ENCODE peak calls at places on chromosomes 1 and 21, in five cellular contexts. W is mesenchymal stem cell, B is left ventricle myocardium superior, I is AG10803, N is HT1080. F is an unnamed sample.

GRCh38 chr1:157115429-157115838 is 15.8 kb upstream of the ETV3L start:
- DNase-seq in B (no peak), I (no peak), N (no peak), W (no peak), F (no peak)

GRCh38 chr1:107339775-107340174 is 198.9 kb downstream of the NTNG1 start:
- DNase-seq in N (no peak), I (no peak), B (no peak), W (no peak), F (no peak)

GRCh38 chr1:19926296-19927129 is 3.1 kb upstream of the PLA2G2E start:
- DNase-seq in W (no peak), B (no peak), N (peak), I (no peak), F (peak)

GRCh38 chr1:53329183-53329544 is 1.3 kb upstream of the LRP8 start:
- DNase-seq in B (no peak), W (no peak), N (no peak), I (no peak), F (no peak)

GRCh38 chr1:108560430-108561144 is 687 bp downstream of the EEIG2 start:
- DNase-seq in W (peak), B (peak), N (peak), I (peak), F (peak)

GRCh38 chr1:178946855-178947687 is 76.2 kb upstream of the ANGPTL1 start:
- DNase-seq in N (no peak), W (no peak), B (no peak), I (no peak), F (no peak)

GRCh38 chr1:10868599-10868965 is 72.1 kb upstream of the CASZ1 start:
- DNase-seq in N (no peak), B (no peak), W (no peak), I (no peak), F (no peak)

GRCh38 chr1:212589434-212589833 is 19.1 kb upstream of the ATF3 start:
- DNase-seq in N (no peak), W (no peak), B (no peak), I (no peak), F (no peak)

GRCh38 chr1:29289493-29289892 is 53.2 kb downstream of the PTPRU start:
- DNase-seq in I (no peak), B (no peak), W (no peak), N (no peak), F (no peak)

GRCh38 chr1:208059328-208060017 is 148.5 kb upstream of the CD34 start:
- DNase-seq in N (no peak), W (no peak), B (no peak), I (no peak), F (no peak)

GRCh38 chr1:218705911-218706893 is 361.1 kb downstream of the TGFB2 start:
- DNase-seq in B (no peak), W (peak), I (peak), N (peak), F (peak)

GRCh38 chr1:201480231-201481003 is 11.4 kb upstream of the PHLDA3 start:
- DNase-seq in B (peak), N (peak), I (peak), W (no peak), F (no peak)

GRCh38 chr21:43733060-43733459 is 14.1 kb downstream of the PDXK start:
- DNase-seq in B (no peak), N (no peak), I (no peak), W (no peak), F (no peak)

GRCh38 chr1:35500439-35500838 is 56.8 kb downstream of the KIAA0319L start:
- DNase-seq in W (no peak), I (no peak), B (no peak), N (no peak), F (no peak)

GRCh38 chr1:224513787-224514209 is 79.2 kb upstream of the WDR26 start:
- DNase-seq in N (peak), B (peak), W (peak), I (peak), F (peak)

GRCh38 chr1:116571215-116571919 is 541 bp upstream of the CD58 start:
- DNase-seq in W (peak), B (peak), I (no peak), N (no peak), F (no peak)

GRCh38 chr1:53765656-53766055 is 26.7 kb upstream of the GLIS1 start:
- DNase-seq in N (peak), W (peak), B (no peak), I (peak), F (peak)

GRCh38 chr21:42049578-42050430 is 21.3 kb upstream of the UMODL1 start:
- DNase-seq in I (no peak), B (no peak), N (no peak), W (no peak), F (no peak)

GRCh38 chr1:93016171-93016570 is 54.9 kb upstream of the DIPK1A start:
- DNase-seq in W (peak), B (no peak), I (peak), N (no peak), F (no peak)

GRCh38 chr1:153680120-153680403 is 1.6 kb downstream of the NPR1 start:
- DNase-seq in I (no peak), W (no peak), B (no peak), N (no peak), F (no peak)

GRCh38 chr1:11692899-11693590 is 1.5 kb downstream of the DRAXIN start:
- DNase-seq in B (no peak), I (peak), W (peak), N (peak), F (peak)

GRCh38 chr1:172145231-172145651 is 275.2 kb upstream of the C1orf105 start:
- DNase-seq in W (peak), N (no peak), B (no peak), I (peak), F (peak)

GRCh38 chr1:85278853-85279314 is 2.5 kb upstream of the BCL10 start:
- DNase-seq in I (peak), N (peak), W (peak), B (no peak), F (peak)

GRCh38 chr21:42518216-42518615 is 4.6 kb downstream of the SLC37A1 start:
- DNase-seq in B (no peak), W (peak), I (peak), N (peak), F (no peak)

GRCh38 chr21:31363720-31364119 is 19.7 kb upstream of the TIAM1 start:
- DNase-seq in B (no peak), N (peak), I (no peak), W (no peak), F (no peak)

GRCh38 chr1:67148516-67149178 is 13.9 kb upstream of the C1orf141 start:
- DNase-seq in I (no peak), N (no peak), W (peak), B (no peak), F (no peak)

GRCh38 chr1:229341811-229342304 is 989 bp downstream of the CCSAP start:
- DNase-seq in B (no peak), W (peak), N (no peak), I (peak), F (no peak)

GRCh38 chr1:103513720-103514119 is 11.8 kb upstream of the RNPC3 start:
- DNase-seq in W (no peak), N (no peak), B (no peak), I (peak), F (no peak)

GRCh38 chr1:209041936-209042335 is 541.6 kb upstream of the CAMK1G start:
- DNase-seq in N (peak), I (peak), B (no peak), W (peak), F (no peak)

GRCh38 chr1:7561331-7561921 is 209.7 kb upstream of the VAMP3 start:
- DNase-seq in I (no peak), W (peak), B (no peak), N (peak), F (no peak)

GRCh38 chr1:115495603-115496002 is 146.2 kb upstream of the VANGL1 start:
- DNase-seq in B (no peak), W (peak), N (peak), I (peak), F (no peak)

GRCh38 chr21:45408811-45409261 is 3.9 kb downstream of the COL18A1 start:
- DNase-seq in N (no peak), I (no peak), W (no peak), B (peak), F (no peak)

GRCh38 chr1:30749691-30750583 is 7.6 kb downstream of the LAPTM5 start:
- DNase-seq in N (no peak), I (no peak), B (no peak), W (no peak), F (no peak)

GRCh38 chr1:18945401-18945849 is 11.1 kb downstream of the IFFO2 start:
- DNase-seq in N (no peak), W (peak), I (peak), B (peak), F (peak)

GRCh38 chr1:203122159-203122558 is 5.4 kb upstream of the ADORA1 start:
- DNase-seq in B (no peak), W (no peak), N (no peak), I (no peak), F (no peak)

GRCh38 chr1:63746129-63746864 is 27.5 kb upstream of the ROR1 start:
- DNase-seq in N (peak), B (no peak), I (peak), W (peak), F (peak)

GRCh38 chr1:32758795-32759430 is 56.3 kb upstream of the SYNC start:
- DNase-seq in B (no peak), N (no peak), W (no peak), I (no peak), F (no peak)

GRCh38 chr1:202615501-202616354 is 94.5 kb downstream of the SYT2 start:
- DNase-seq in W (peak), N (peak), B (peak), I (peak), F (peak)

GRCh38 chr21:16193758-16194606 is 464.2 kb downstream of the USP25 start:
- DNase-seq in I (peak), B (peak), N (no peak), W (peak), F (peak)

F was measured in endothelial cell of umbilical vein.